ENCODE peak calls at places on chromosomes 16 and 17, in nine cellular contexts. One of them, this sample, is unnamed. For H3K36me3, the result is how much of the 10 kb centered on the place peaks cover.

GRCh38 chr17:57552114-57552601 is 192.9 kb downstream of the CCDC182 start:
- DNase-seq in cardiac muscle cell: peak
- DNase-seq in psoas muscle: no peak
- DNase-seq in fibroblast of lung: peak
- DNase-seq in pancreas: no peak
- DNase-seq in BE2C: peak
- DNase-seq in astrocyte: no peak
- DNase-seq in tibial artery: no peak
- DNase-seq in esophagus squamous epithelium: no peak
- DNase-seq in this sample: no peak

GRCh38 chr17:35745749-35746320 is 7.2 kb downstream of the GAS2L2 start:
- DNase-seq in cardiac muscle cell: no peak
- DNase-seq in psoas muscle: no peak
- DNase-seq in fibroblast of lung: no peak
- DNase-seq in pancreas: no peak
- DNase-seq in BE2C: no peak
- DNase-seq in astrocyte: no peak
- DNase-seq in tibial artery: no peak
- DNase-seq in esophagus squamous epithelium: no peak
- DNase-seq in this sample: no peak

GRCh38 chr17:39739020-39739884 is 1.5 kb downstream of the GRB7 start:
- DNase-seq in cardiac muscle cell: peak
- DNase-seq in psoas muscle: no peak
- DNase-seq in fibroblast of lung: no peak
- DNase-seq in pancreas: peak
- DNase-seq in BE2C: no peak
- DNase-seq in astrocyte: no peak
- DNase-seq in tibial artery: no peak
- DNase-seq in esophagus squamous epithelium: no peak
- DNase-seq in this sample: peak

GRCh38 chr17:41959336-41960095 is 7.1 kb upstream of the CNP start:
- DNase-seq in cardiac muscle cell: peak
- DNase-seq in psoas muscle: no peak
- DNase-seq in fibroblast of lung: peak
- DNase-seq in pancreas: no peak
- DNase-seq in BE2C: peak
- DNase-seq in astrocyte: peak
- DNase-seq in tibial artery: no peak
- DNase-seq in esophagus squamous epithelium: no peak
- DNase-seq in this sample: no peak

GRCh38 chr16:88878967-88879787 is 12.7 kb upstream of the PABPN1L start:
- DNase-seq in cardiac muscle cell: no peak
- DNase-seq in psoas muscle: no peak
- DNase-seq in fibroblast of lung: no peak
- DNase-seq in pancreas: no peak
- DNase-seq in BE2C: no peak
- DNase-seq in astrocyte: no peak
- DNase-seq in tibial artery: no peak
- DNase-seq in esophagus squamous epithelium: no peak
- DNase-seq in this sample: no peak

GRCh38 chr16:71631776-71632175 is 5.8 kb downstream of the MARVELD3 start:
- DNase-seq in cardiac muscle cell: no peak
- DNase-seq in psoas muscle: no peak
- DNase-seq in fibroblast of lung: no peak
- DNase-seq in pancreas: no peak
- DNase-seq in BE2C: no peak
- DNase-seq in astrocyte: no peak
- DNase-seq in tibial artery: no peak
- DNase-seq in esophagus squamous epithelium: no peak
- DNase-seq in this sample: no peak

GRCh38 chr17:44219126-44219635 is 294 bp downstream of the UBTF start:
- DNase-seq in cardiac muscle cell: no peak
- DNase-seq in psoas muscle: peak
- DNase-seq in fibroblast of lung: peak
- DNase-seq in pancreas: peak
- DNase-seq in BE2C: peak
- DNase-seq in astrocyte: no peak
- DNase-seq in tibial artery: peak
- DNase-seq in esophagus squamous epithelium: no peak
- DNase-seq in this sample: peak

GRCh38 chr17:58328195-58329034 is at the start of gene TSPOAP1:
- DNase-seq in cardiac muscle cell: no peak
- DNase-seq in psoas muscle: no peak
- DNase-seq in fibroblast of lung: no peak
- DNase-seq in pancreas: peak
- DNase-seq in BE2C: peak
- DNase-seq in astrocyte: no peak
- DNase-seq in tibial artery: no peak
- DNase-seq in esophagus squamous epithelium: no peak
- DNase-seq in this sample: no peak

DNA sequence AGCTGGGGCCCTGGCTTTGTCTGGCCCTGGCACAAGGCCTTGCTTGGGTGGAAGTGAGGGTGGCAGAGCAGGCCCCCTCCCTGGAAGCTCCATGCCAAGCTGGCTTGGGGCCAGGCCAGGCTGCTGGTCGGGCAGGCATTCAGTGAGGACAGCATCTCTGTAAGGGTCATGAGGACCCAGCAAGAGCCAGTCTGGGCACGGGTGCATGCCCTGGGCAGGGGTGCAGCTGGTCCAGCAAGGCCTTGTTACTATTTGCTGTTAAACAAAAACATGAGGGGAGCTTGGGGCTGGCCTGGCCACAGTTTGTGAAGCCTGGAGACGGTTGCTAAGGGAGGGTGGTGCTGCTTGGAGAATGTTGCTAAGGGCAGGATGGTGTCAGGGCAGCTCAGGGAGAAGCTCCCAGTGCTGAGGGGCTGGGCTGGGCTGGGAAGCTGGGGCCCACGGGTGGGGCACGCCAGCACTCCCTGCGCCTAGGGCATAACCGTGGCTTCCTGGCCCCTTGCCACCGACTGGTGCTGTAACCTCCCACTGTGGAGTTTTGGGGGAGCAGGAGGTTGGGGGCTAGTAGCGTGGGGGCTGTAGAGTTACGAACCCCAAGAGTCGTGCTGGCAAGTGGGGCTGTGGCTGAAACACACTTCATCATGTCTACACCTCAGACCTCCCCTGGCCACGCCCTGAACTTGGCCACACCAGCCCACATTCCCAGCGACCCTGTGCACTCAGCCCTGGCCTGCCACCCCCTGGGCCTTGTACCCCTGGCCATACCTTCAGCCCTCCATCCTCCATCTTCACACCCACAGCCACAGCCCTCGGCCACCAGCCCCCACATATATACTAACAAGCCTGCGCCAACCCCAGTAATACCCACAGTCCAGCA is 1.6 kb downstream of the TPPP3 start:
- DNase-seq in cardiac muscle cell: no peak
- DNase-seq in psoas muscle: no peak
- DNase-seq in fibroblast of lung: no peak
- DNase-seq in pancreas: peak
- DNase-seq in BE2C: no peak
- DNase-seq in astrocyte: no peak
- DNase-seq in tibial artery: peak
- DNase-seq in esophagus squamous epithelium: no peak
- DNase-seq in this sample: no peak
- H3K4me3 ChIP-seq in cardiac muscle cell: no peak
- H3K4me3 ChIP-seq in psoas muscle: peak
- H3K4me3 ChIP-seq in fibroblast of lung: no peak
- H3K4me3 ChIP-seq in pancreas: no peak
- H3K4me3 ChIP-seq in BE2C: no peak
- H3K4me3 ChIP-seq in astrocyte: no peak
- H3K4me3 ChIP-seq in tibial artery: no peak
- H3K4me3 ChIP-seq in esophagus squamous epithelium: peak
- H3K4me3 ChIP-seq in this sample: no peak

GRCh38 chr17:19664136-19664820 is 15.7 kb downstream of the ALDH3A2 start:
- DNase-seq in cardiac muscle cell: peak
- DNase-seq in psoas muscle: no peak
- DNase-seq in fibroblast of lung: no peak
- DNase-seq in pancreas: no peak
- DNase-seq in BE2C: no peak
- DNase-seq in astrocyte: no peak
- DNase-seq in tibial artery: no peak
- DNase-seq in esophagus squamous epithelium: no peak
- DNase-seq in this sample: no peak

GRCh38 chr17:19657182-19657581 is 8.6 kb downstream of the ALDH3A2 start:
- DNase-seq in cardiac muscle cell: no peak
- DNase-seq in psoas muscle: no peak
- DNase-seq in fibroblast of lung: no peak
- DNase-seq in pancreas: no peak
- DNase-seq in BE2C: no peak
- DNase-seq in astrocyte: no peak
- DNase-seq in tibial artery: no peak
- DNase-seq in esophagus squamous epithelium: no peak
- DNase-seq in this sample: no peak

GRCh38 chr17:19659366-19660177 is 11.0 kb downstream of the ALDH3A2 start:
- DNase-seq in cardiac muscle cell: no peak
- DNase-seq in psoas muscle: no peak
- DNase-seq in fibroblast of lung: no peak
- DNase-seq in pancreas: no peak
- DNase-seq in BE2C: no peak
- DNase-seq in astrocyte: no peak
- DNase-seq in tibial artery: no peak
- DNase-seq in esophagus squamous epithelium: no peak
- DNase-seq in this sample: no peak

GRCh38 chr17:19663097-19663496 is 14.5 kb downstream of the ALDH3A2 start:
- DNase-seq in cardiac muscle cell: no peak
- DNase-seq in psoas muscle: no peak
- DNase-seq in fibroblast of lung: no peak
- DNase-seq in pancreas: no peak
- DNase-seq in BE2C: no peak
- DNase-seq in astrocyte: no peak
- DNase-seq in tibial artery: no peak
- DNase-seq in esophagus squamous epithelium: no peak
- DNase-seq in this sample: no peak

DNA sequence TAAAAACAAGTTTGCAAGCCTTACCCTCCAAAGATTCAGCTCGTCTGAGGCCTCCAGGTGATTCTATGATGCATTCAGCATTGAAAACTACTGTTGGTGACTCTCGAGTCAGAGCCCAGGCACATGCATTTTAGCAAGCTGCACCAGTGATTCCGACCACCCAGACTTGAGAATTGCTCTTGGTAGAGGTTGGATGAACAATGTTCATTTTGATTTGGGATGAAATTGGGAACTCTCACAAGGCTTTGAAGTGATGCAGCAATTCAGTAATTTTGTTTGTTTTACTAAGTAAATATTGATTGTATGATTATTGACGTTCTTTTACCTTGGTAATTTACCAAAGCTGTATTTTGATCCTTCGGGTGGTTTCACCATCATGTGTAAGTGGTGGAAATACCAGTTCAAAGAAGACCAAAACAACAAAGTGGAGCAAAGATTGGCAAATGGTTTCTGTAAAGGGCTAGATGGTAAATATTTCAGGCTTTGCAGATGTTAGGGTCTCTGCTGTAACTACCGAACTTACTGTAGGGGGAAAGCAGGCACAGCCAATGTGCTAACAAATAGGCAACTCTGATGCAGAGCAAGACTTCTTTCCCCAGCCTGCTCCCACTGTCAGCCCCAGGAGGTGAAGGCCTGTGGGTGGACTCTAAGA is 11.8 kb downstream of the ALDH3A2 start:
- DNase-seq in cardiac muscle cell: no peak
- DNase-seq in psoas muscle: no peak
- DNase-seq in fibroblast of lung: no peak
- DNase-seq in pancreas: no peak
- DNase-seq in BE2C: no peak
- DNase-seq in astrocyte: no peak
- DNase-seq in tibial artery: no peak
- DNase-seq in esophagus squamous epithelium: no peak
- DNase-seq in this sample: no peak
- H3K36me3 ChIP-seq in cardiac muscle cell: under half
- H3K36me3 ChIP-seq in psoas muscle: under half
- H3K36me3 ChIP-seq in fibroblast of lung: under half
- H3K36me3 ChIP-seq in pancreas: under half
- H3K36me3 ChIP-seq in BE2C: under half
- H3K36me3 ChIP-seq in astrocyte: under half
- H3K36me3 ChIP-seq in tibial artery: half or more
- H3K36me3 ChIP-seq in esophagus squamous epithelium: under half
- H3K36me3 ChIP-seq in this sample: under half

GRCh38 chr17:80832888-80833583 is 158.6 kb upstream of the CHMP6 start:
- DNase-seq in cardiac muscle cell: peak
- DNase-seq in psoas muscle: peak
- DNase-seq in fibroblast of lung: peak
- DNase-seq in pancreas: peak
- DNase-seq in BE2C: peak
- DNase-seq in astrocyte: peak
- DNase-seq in tibial artery: peak
- DNase-seq in esophagus squamous epithelium: peak
- DNase-seq in this sample: peak

GRCh38 chr17:80833952-80834895 is 157.4 kb upstream of the CHMP6 start:
- DNase-seq in cardiac muscle cell: no peak
- DNase-seq in psoas muscle: peak
- DNase-seq in fibroblast of lung: peak
- DNase-seq in pancreas: peak
- DNase-seq in BE2C: peak
- DNase-seq in astrocyte: peak
- DNase-seq in tibial artery: peak
- DNase-seq in esophagus squamous epithelium: no peak
- DNase-seq in this sample: no peak

GRCh38 chr17:80830020-80830780 is 161.4 kb upstream of the CHMP6 start:
- DNase-seq in cardiac muscle cell: no peak
- DNase-seq in psoas muscle: no peak
- DNase-seq in fibroblast of lung: no peak
- DNase-seq in pancreas: no peak
- DNase-seq in BE2C: no peak
- DNase-seq in astrocyte: no peak
- DNase-seq in tibial artery: peak
- DNase-seq in esophagus squamous epithelium: no peak
- DNase-seq in this sample: peak

GRCh38 chr17:80831481-80831880 is 160.2 kb upstream of the CHMP6 start:
- DNase-seq in cardiac muscle cell: no peak
- DNase-seq in psoas muscle: no peak
- DNase-seq in fibroblast of lung: no peak
- DNase-seq in pancreas: no peak
- DNase-seq in BE2C: no peak
- DNase-seq in astrocyte: no peak
- DNase-seq in tibial artery: no peak
- DNase-seq in esophagus squamous epithelium: no peak
- DNase-seq in this sample: no peak

DNA sequence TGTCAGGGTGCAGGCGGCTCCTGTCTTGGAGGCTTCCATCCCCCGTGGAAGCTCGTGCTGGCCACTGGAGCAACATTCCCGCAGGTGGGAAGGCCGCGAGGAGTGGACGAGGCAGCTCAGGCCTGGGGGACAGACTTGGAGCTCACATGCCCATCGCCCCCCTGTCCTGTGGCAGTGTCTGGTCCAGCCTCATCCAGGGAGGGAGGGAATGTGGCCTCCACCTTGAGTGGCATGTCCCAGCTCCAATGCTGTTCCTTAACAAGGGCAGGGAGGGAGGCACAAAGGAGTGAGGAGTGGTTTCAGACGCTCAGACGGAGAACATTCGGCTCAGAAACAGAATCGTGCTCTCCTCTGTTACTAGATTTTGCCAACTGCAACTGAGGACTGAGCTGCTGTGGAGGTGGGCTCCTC is 159.4 kb upstream of the CHMP6 start:
- DNase-seq in cardiac muscle cell: peak
- DNase-seq in psoas muscle: no peak
- DNase-seq in fibroblast of lung: peak
- DNase-seq in pancreas: no peak
- DNase-seq in BE2C: peak
- DNase-seq in astrocyte: peak
- DNase-seq in tibial artery: peak
- DNase-seq in esophagus squamous epithelium: no peak
- DNase-seq in this sample: no peak
- H3K4me3 ChIP-seq in cardiac muscle cell: no peak
- H3K4me3 ChIP-seq in psoas muscle: peak
- H3K4me3 ChIP-seq in fibroblast of lung: peak
- H3K4me3 ChIP-seq in pancreas: no peak
- H3K4me3 ChIP-seq in BE2C: peak
- H3K4me3 ChIP-seq in astrocyte: peak
- H3K4me3 ChIP-seq in tibial artery: peak
- H3K4me3 ChIP-seq in esophagus squamous epithelium: peak
- H3K4me3 ChIP-seq in this sample: peak

GRCh38 chr16:81360135-81360534 is 45.4 kb downstream of the GAN start:
- DNase-seq in cardiac muscle cell: no peak
- DNase-seq in psoas muscle: no peak
- DNase-seq in fibroblast of lung: no peak
- DNase-seq in pancreas: no peak
- DNase-seq in BE2C: no peak
- DNase-seq in astrocyte: no peak
- DNase-seq in tibial artery: no peak
- DNase-seq in esophagus squamous epithelium: no peak
- DNase-seq in this sample: no peak

GRCh38 chr16:81357711-81358270 is 43.0 kb downstream of the GAN start:
- DNase-seq in cardiac muscle cell: no peak
- DNase-seq in psoas muscle: no peak
- DNase-seq in fibroblast of lung: peak
- DNase-seq in pancreas: no peak
- DNase-seq in BE2C: no peak
- DNase-seq in astrocyte: peak
- DNase-seq in tibial artery: no peak
- DNase-seq in esophagus squamous epithelium: no peak
- DNase-seq in this sample: no peak

GRCh38 chr16:81353895-81354294 is 39.1 kb downstream of the GAN start:
- DNase-seq in cardiac muscle cell: no peak
- DNase-seq in psoas muscle: no peak
- DNase-seq in fibroblast of lung: no peak
- DNase-seq in pancreas: no peak
- DNase-seq in BE2C: no peak
- DNase-seq in astrocyte: no peak
- DNase-seq in tibial artery: no peak
- DNase-seq in esophagus squamous epithelium: no peak
- DNase-seq in this sample: no peak

DNA sequence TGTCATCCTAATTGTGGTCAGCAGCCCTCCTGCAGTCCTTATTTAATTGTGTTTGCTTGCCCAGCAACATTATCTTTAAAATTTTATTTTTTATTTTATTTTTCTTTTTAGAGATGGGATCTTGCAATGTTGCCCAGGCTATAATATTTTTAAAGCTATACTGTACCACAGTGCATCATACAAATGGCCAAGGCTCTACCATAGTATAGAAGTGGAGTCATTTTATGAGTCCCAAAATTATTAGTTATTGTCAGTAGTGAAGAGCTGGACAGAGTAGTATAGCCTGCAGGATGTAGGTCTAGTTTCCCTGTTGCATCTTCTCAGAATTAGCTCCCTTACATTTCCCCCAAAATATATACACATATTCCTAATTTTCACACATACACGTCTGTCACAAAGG is 44.1 kb downstream of the GAN start:
- DNase-seq in cardiac muscle cell: no peak
- DNase-seq in psoas muscle: no peak
- DNase-seq in fibroblast of lung: no peak
- DNase-seq in pancreas: no peak
- DNase-seq in BE2C: no peak
- DNase-seq in astrocyte: no peak
- DNase-seq in tibial artery: no peak
- DNase-seq in esophagus squamous epithelium: no peak
- DNase-seq in this sample: no peak
- H3K36me3 ChIP-seq in cardiac muscle cell: under half
- H3K36me3 ChIP-seq in psoas muscle: under half
- H3K36me3 ChIP-seq in fibroblast of lung: under half
- H3K36me3 ChIP-seq in pancreas: under half
- H3K36me3 ChIP-seq in BE2C: under half
- H3K36me3 ChIP-seq in astrocyte: under half
- H3K36me3 ChIP-seq in tibial artery: half or more
- H3K36me3 ChIP-seq in esophagus squamous epithelium: under half
- H3K36me3 ChIP-seq in this sample: under half